ENCODE peak calls at places on chromosomes 2 and 18, in six cellular contexts. M, C, Z, G, I and R are unnamed samples.

GRCh38 chr2:60710707-60711106 is 45.4 kb upstream of the PAPOLG start:
- DNase-seq in M (no peak), C (peak; percentile 63), Z (no peak), G (no peak), I (peak; percentile 37), R (peak; percentile 13)

GRCh38 chr18:24413148-24413547 is 13.3 kb upstream of the IMPACT start:
- DNase-seq in M (no peak), C (no peak), Z (no peak), G (no peak), I (peak; percentile 25), R (peak; percentile 36)

GRCh38 chr2:134581877-134582546 is 136.8 kb downstream of the TMEM163 start:
- DNase-seq in M (no peak), C (no peak), Z (no peak), G (no peak), I (no peak), R (no peak)

GRCh38 chr2:86393521-86394490 is 47.4 kb upstream of the KDM3A start:
- DNase-seq in M (peak; percentile 87), C (no peak), Z (no peak), G (peak; percentile 19), I (peak; percentile 63), R (peak; percentile 68)

GRCh38 chr2:189519631-189520387 is 60.8 kb downstream of the SLC40A1 start:
- DNase-seq in M (no peak), C (no peak), Z (no peak), G (no peak), I (no peak), R (no peak)

GRCh38 chr2:128988974-128989373 is 670.3 kb upstream of the HS6ST1 start:
- DNase-seq in M (no peak), C (no peak), Z (no peak), G (no peak), I (no peak), R (no peak)

GRCh38 chr2:39516347-39517101 is 79.4 kb upstream of the MAP4K3 start:
- DNase-seq in M (no peak), C (no peak), Z (no peak), G (no peak), I (peak; percentile 44), R (no peak)

GRCh38 chr18:74396252-74397204 is 60.6 kb downstream of the DIPK1C start:
- DNase-seq in M (no peak), C (peak; percentile 55), Z (no peak), G (no peak), I (no peak), R (no peak)

GRCh38 chr2:225911019-225911418 is 511.5 kb downstream of the NYAP2 start:
- DNase-seq in M (no peak), C (no peak), Z (no peak), G (no peak), I (no peak), R (no peak)